ENCODE peak calls at places on chromosomes 1 and 21, in ten cellular contexts. E, A, W, Y, F, P, H, K, G and Z are unnamed samples.

GRCh38 chr1:185017338-185017737 is 28.0 kb upstream of the RNF2 start:
- DNase-seq in K (no peak), G (no peak), W (no peak), P (no peak), A (peak; percentile 94), E (peak; percentile 88), Y (no peak), H (no peak), F (no peak), Z (no peak)

GRCh38 chr1:9903801-9904527 is 6.1 kb downstream of the CTNNBIP1 start:
- DNase-seq in A (no peak), Y (no peak), F (no peak), E (no peak), G (no peak), H (peak; percentile 57), W (no peak), K (no peak), P (no peak), Z (no peak)

GRCh38 chr1:37673920-37674319 is 18.4 kb upstream of the CDCA8 start:
- DNase-seq in A (no peak), K (peak; percentile 38), W (no peak), E (peak; percentile 20), F (no peak), P (no peak), G (no peak), H (peak; percentile 72), Y (peak; percentile 68), Z (no peak)

GRCh38 chr1:204367956-204368355 is 8.2 kb upstream of the PLEKHA6 start:
- DNase-seq in A (no peak), K (no peak), E (no peak), F (no peak), Y (no peak), P (no peak), W (no peak), G (no peak), H (no peak), Z (no peak)

GRCh38 chr1:235637756-235638155 is 11.8 kb downstream of the GNG4 start:
- DNase-seq in H (no peak), E (no peak), K (no peak), Y (no peak), F (no peak), G (no peak), W (no peak), P (no peak), A (no peak), Z (no peak)

GRCh38 chr1:212669600-212669999 is 30.0 kb downstream of the BATF3 start:
- DNase-seq in F (no peak), Y (no peak), A (no peak), K (no peak), P (no peak), W (no peak), G (no peak), E (no peak), H (no peak), Z (no peak)

GRCh38 chr1:6570066-6570465 is 9.7 kb upstream of the ZBTB48 start:
- DNase-seq in A (no peak), H (no peak), G (no peak), K (no peak), F (no peak), W (no peak), E (no peak), P (no peak), Y (no peak), Z (no peak)

GRCh38 chr21:33270986-33271385 is 4.8 kb downstream of the IL10RB start:
- DNase-seq in A (no peak), K (no peak), E (no peak), Y (no peak), F (no peak), W (no peak), G (no peak), H (no peak), P (no peak), Z (no peak)

GRCh38 chr1:57165546-57165945 is 199.7 kb upstream of the C8B start:
- DNase-seq in W (no peak), H (no peak), F (no peak), K (no peak), E (peak; percentile 63), P (no peak), G (no peak), Y (no peak), A (peak; percentile 44), Z (no peak)

GRCh38 chr1:155175927-155176371 is 2.3 kb downstream of the TRIM46 start:
- DNase-seq in A (no peak), W (peak; percentile 40), E (no peak), P (peak; percentile 18), F (no peak), H (peak; percentile 51), G (peak; percentile 26), K (no peak), Y (no peak), Z (no peak)

GRCh38 chr1:221743416-221744208 is 1.7 kb upstream of the DUSP10 start:
- DNase-seq in P (no peak), K (no peak), E (no peak), W (no peak), Y (no peak), F (peak; percentile 21), H (no peak), G (no peak), A (no peak), Z (peak; percentile 44)

GRCh38 chr1:55146781-55147180 is 68.4 kb downstream of the USP24 start:
- DNase-seq in A (no peak), G (peak; percentile 6), W (no peak), H (no peak), P (no peak), K (no peak), E (no peak), Y (no peak), F (no peak), Z (no peak)

GRCh38 chr1:246540738-246541491 is 25.1 kb downstream of the TFB2M start:
- DNase-seq in K (no peak), W (no peak), P (no peak), A (no peak), E (no peak), Y (no peak), G (no peak), F (no peak), H (no peak), Z (no peak)

GRCh38 chr1:107750364-107750959 is 214.5 kb downstream of the VAV3 start:
- DNase-seq in F (no peak), A (peak; percentile 43), P (peak; percentile 47), W (peak; percentile 26), K (no peak), H (peak; percentile 11), E (peak; percentile 77), G (peak; percentile 76), Y (no peak), Z (peak; percentile 25)

GRCh38 chr1:64150266-64150665 is 53.2 kb upstream of the UBE2U start:
- DNase-seq in W (no peak), E (no peak), K (no peak), F (no peak), H (no peak), P (no peak), A (no peak), G (no peak), Y (no peak), Z (no peak)

GRCh38 chr1:30715216-30715615 is 8.2 kb downstream of the MATN1 start:
- DNase-seq in W (no peak), E (no peak), P (no peak), H (peak; percentile 18), F (no peak), Y (no peak), K (no peak), G (no peak), A (no peak), Z (no peak)

GRCh38 chr1:19901653-19902052 is 19.5 kb downstream of the OTUD3 start:
- DNase-seq in E (no peak), W (no peak), K (no peak), Y (no peak), A (no peak), F (no peak), H (no peak), G (no peak), P (no peak), Z (no peak)

GRCh38 chr1:54159733-54160316 is 7.0 kb upstream of the CDCP2 start:
- DNase-seq in K (no peak), H (no peak), P (no peak), E (no peak), A (no peak), Y (no peak), W (no peak), F (no peak), G (no peak), Z (no peak)